ENCODE peak calls at places on chromosomes 1 and 21, in five cellular contexts. P is activated CD4-positive, alpha-beta T cell treated with anti-CD3 and anti-CD28 coated beads for 24 hours; S is KBM-7; J is fibroblast of the aortic adventitia; C is C1 segment of cervical spinal cord. G is an unnamed sample.
A peak's percentile ranks its signal among the peaks of the same experiment; 100 is the strongest.

GRCh38 chr1:15994590-15995351 is 9.3 kb upstream of the SRARP start:
- DNase-seq in P (peak; percentile 34), J (peak; percentile 70), C (peak; percentile 71), S (peak; percentile 35), G (peak; percentile 53)

GRCh38 chr21:38992737-38993136 is 187.0 kb downstream of the ETS2 start:
- DNase-seq in S (no peak), C (no peak), P (no peak), J (peak; percentile 82), G (no peak)

GRCh38 chr1:5877001-5877400 is 115.2 kb downstream of the NPHP4 start:
- DNase-seq in C (no peak), P (no peak), S (no peak), J (no peak), G (no peak)

GRCh38 chr1:161139765-161140164 is 7.3 kb upstream of the DEDD start:
- DNase-seq in P (no peak), J (peak; percentile 76), S (peak; percentile 69), C (no peak), G (peak; percentile 31)

GRCh38 chr1:212554401-212554800 is 54.2 kb upstream of the ATF3 start:
- DNase-seq in C (no peak), P (no peak), J (peak; percentile 31), S (no peak), G (no peak)

GRCh38 chr1:230267338-230268065 is 158.6 kb downstream of the PGBD5 start:
- DNase-seq in P (no peak), S (no peak), C (no peak), J (no peak), G (no peak)

GRCh38 chr1:39590546-39590945 is 14.0 kb upstream of the PABPC4 start:
- DNase-seq in J (no peak), P (no peak), S (no peak), C (no peak), G (no peak)

GRCh38 chr1:230263573-230264195 is 162.4 kb downstream of the PGBD5 start:
- DNase-seq in S (no peak), J (no peak), C (no peak), P (no peak), G (no peak)

GRCh38 chr1:68496680-68497357 is at the start of gene DEPDC1:
- DNase-seq in C (peak; percentile 84), S (peak; percentile 95), J (peak; percentile 91), P (peak; percentile 68), G (peak; percentile 94)

GRCh38 chr1:200226268-200226968 is 183.4 kb downstream of the ZNF281 start:
- DNase-seq in C (no peak), P (peak; percentile 19), S (peak; percentile 58), J (peak; percentile 45), G (no peak)

GRCh38 chr1:1001631-1002300 is 1.9 kb upstream of the HES4 start:
- DNase-seq in P (peak; percentile 60), S (peak; percentile 78), C (peak; percentile 61), J (peak; percentile 33), G (peak; percentile 33)

G was measured in fibroblast of gingiva.